ENCODE peak calls at places on chromosome 15, in nine cellular contexts. K is stomach; Q is left colon; Z is left ventricle myocardium inferior; U is effector CD4-positive, alpha-beta T cell; C is fibroblast of mammary gland; R is activated T-helper 1 cell treated with Interleukin-2 at 50 U/mL for 16 hours; L is activated T-cell treated with anti-CD3 and anti-CD28 coated beads, Interleukin-2, amount 50 U/mL, for 24 hours; F is brain pericyte. O is an unnamed sample.

GRCh38 chr15:49863431-49864205 is 242.8 kb downstream of the DTWD1 start:
- DNase-seq in K (no peak), Q (no peak), Z (no peak), U (no peak), C (peak), R (no peak), L (no peak), F (no peak), O (no peak)

GRCh38 chr15:71588746-71589145 is 221.6 kb upstream of the NR2E3 start:
- DNase-seq in K (no peak), Q (no peak), Z (no peak), U (no peak), C (peak), R (no peak), L (no peak), F (peak), O (no peak)

GRCh38 chr15:57403007-57403406 is 26.7 kb downstream of the CGNL1 start:
- DNase-seq in K (no peak), Q (no peak), Z (no peak), U (no peak), C (no peak), R (no peak), L (no peak), F (peak), O (no peak)

GRCh38 chr15:52879862-52880261 is 89.7 kb upstream of the ONECUT1 start:
- DNase-seq in K (no peak), Q (no peak), Z (no peak), U (no peak), C (no peak), R (no peak), L (no peak), F (no peak), O (no peak)

GRCh38 chr15:70466895-70467529 is 296.3 kb downstream of the UACA start:
- DNase-seq in K (peak), Q (peak), Z (peak), U (no peak), C (peak), R (peak), L (peak), F (no peak), O (peak)

GRCh38 chr15:32730677-32731654 is 13.2 kb downstream of the GREM1 start:
- DNase-seq in K (peak), Q (peak), Z (no peak), U (no peak), C (no peak), R (no peak), L (no peak), F (no peak), O (no peak)

GRCh38 chr15:59532770-59533379 is 78.7 kb upstream of the GCNT3 start:
- DNase-seq in K (peak), Q (peak), Z (no peak), U (no peak), C (peak), R (no peak), L (no peak), F (no peak), O (peak)

GRCh38 chr15:82875411-82876003 is 66.1 kb downstream of the WHAMM start:
- DNase-seq in K (no peak), Q (no peak), Z (no peak), U (no peak), C (peak), R (no peak), L (no peak), F (no peak), O (no peak)

GRCh38 chr15:80325206-80325605 is 73.2 kb upstream of the CTXND1 start:
- DNase-seq in K (no peak), Q (no peak), Z (no peak), U (no peak), C (no peak), R (no peak), L (no peak), F (no peak), O (peak)

GRCh38 chr15:48695088-48695834 is 49.8 kb upstream of the FBN1 start:
- DNase-seq in K (no peak), Q (no peak), Z (no peak), U (no peak), C (peak), R (no peak), L (no peak), F (no peak), O (no peak)

GRCh38 chr15:101056366-101057334 is 137.5 kb downstream of the LRRK1 start:
- DNase-seq in K (peak), Q (no peak), Z (no peak), U (no peak), C (no peak), R (no peak), L (no peak), F (no peak), O (no peak)

GRCh38 chr15:86855962-86856361 is 776.3 kb downstream of the AGBL1 start:
- DNase-seq in K (no peak), Q (no peak), Z (no peak), U (no peak), C (no peak), R (no peak), L (no peak), F (no peak), O (no peak)

GRCh38 chr15:48766196-48766595 is 44.7 kb downstream of the CEP152 start:
- DNase-seq in K (peak), Q (peak), Z (no peak), U (no peak), C (peak), R (no peak), L (no peak), F (no peak), O (no peak)

GRCh38 chr15:68154923-68155559 is 50.1 kb downstream of the CALML4 start:
- DNase-seq in K (peak), Q (peak), Z (no peak), U (no peak), C (peak), R (no peak), L (no peak), F (peak), O (peak)

O was measured in OCI-M1.